ENCODE peak calls at places on chromosomes 2 and 18, in four cellular contexts. H is right lobe of liver, D is endothelial cell of umbilical vein, I is adrenal gland. N is an unnamed sample. For H3K36me3, the result is how much of the 10 kb centered on the place peaks cover.

GRCh38 chr2:104476563-104476988 is 377.3 kb upstream of the POU3F3 start:
- DNase-seq in H (no peak), D (no peak), I (no peak), N (no peak)

GRCh38 chr2:103361712-103362111 is 599.9 kb downstream of the TMEM182 start:
- DNase-seq in D (no peak), H (no peak), I (no peak), N (no peak)

GRCh38 chr18:67515987-67516431 is 511 bp downstream of the DSEL start:
- DNase-seq in D (peak), H (peak), I (peak), N (peak)

GRCh38 chr2:76599732-76600368 is 889.1 kb upstream of the GCFC2 start:
- DNase-seq in I (peak), H (peak), D (peak), N (no peak)

GRCh38 chr2:240412211-240412830 is 23.1 kb upstream of the GPC1 start:
- DNase-seq in H (peak), I (no peak), D (no peak), N (peak)

GRCh38 chr2:95300391-95300938 is 3.3 kb downstream of the KCNIP3 start:
- DNase-seq in D (no peak), I (no peak), H (no peak), N (no peak)

GRCh38 chr2:72128059-72128842 is 19.4 kb downstream of the CYP26B1 start:
- DNase-seq in I (no peak), H (no peak), D (no peak), N (peak)

GRCh38 chr2:33392366-33392765 is 84.1 kb upstream of the RASGRP3 start:
- DNase-seq in H (no peak), D (no peak), I (no peak), N (no peak)

GRCh38 chr18:68454511-68455228 is 260.2 kb downstream of the TMX3 start:
- DNase-seq in H (no peak), I (no peak), D (no peak), N (no peak)

GRCh38 chr2:144516981-144517824 is 2.7 kb downstream of the ZEB2 start:
- DNase-seq in I (peak), H (peak), D (peak), N (peak)

GRCh38 chr18:69968073-69968472 is 20.4 kb upstream of the CD226 start:
- DNase-seq in I (no peak), H (no peak), D (no peak), N (no peak)

GRCh38 chr2:54767921-54768320 is 44.5 kb downstream of the EML6 start:
- DNase-seq in D (peak), H (no peak), I (no peak), N (no peak)

GRCh38 chr2:53535234-53535867 is 232.3 kb upstream of the CHAC2 start:
- DNase-seq in H (no peak), I (no peak), D (no peak), N (no peak)

DNA sequence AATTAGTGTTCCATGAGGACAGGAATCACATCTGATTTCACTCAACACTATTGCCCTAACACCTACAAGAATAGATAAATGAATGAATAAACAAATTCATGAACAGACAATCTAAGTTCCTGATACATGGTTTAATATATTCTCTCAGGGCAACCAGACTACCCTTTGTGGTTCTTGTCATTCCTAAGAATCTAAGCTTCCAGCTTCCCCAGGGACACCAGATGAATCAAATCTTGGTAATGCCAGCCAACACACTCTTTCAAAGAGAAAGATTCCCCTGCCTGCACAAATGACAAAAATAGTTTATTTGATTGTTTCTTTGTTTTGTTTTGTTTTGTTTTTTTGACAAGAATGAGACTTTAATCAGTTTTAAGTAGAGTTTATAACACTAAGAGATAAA is 237.5 kb upstream of the CHAC2 start:
- DNase-seq in H (no peak), I (no peak), D (no peak), N (no peak)
- H3K36me3 ChIP-seq in H (under half), I (under half), D (under half), N (under half)

GRCh38 chr2:217288472-217289063 is 428.7 kb upstream of the TNP1 start:
- DNase-seq in D (no peak), I (no peak), H (no peak), N (no peak)
- TF ChIP-seq POLR2A in D (no peak), I (no peak), H (no peak), N (no peak)

GRCh38 chr2:61450144-61450543 is 20.7 kb downstream of the USP34 start:
- DNase-seq in H (no peak), I (no peak), D (no peak), N (no peak)
- H3K36me3 ChIP-seq in H (under half), I (under half), D (under half), N (under half)

GRCh38 chr2:121649652-121650553 is 641 bp upstream of the CLASP1 start:
- DNase-seq in H (peak), D (peak), I (peak), N (peak)
- TF ChIP-seq POLR2A in H (no peak), D (peak), I (no peak), N (no peak)

DNA sequence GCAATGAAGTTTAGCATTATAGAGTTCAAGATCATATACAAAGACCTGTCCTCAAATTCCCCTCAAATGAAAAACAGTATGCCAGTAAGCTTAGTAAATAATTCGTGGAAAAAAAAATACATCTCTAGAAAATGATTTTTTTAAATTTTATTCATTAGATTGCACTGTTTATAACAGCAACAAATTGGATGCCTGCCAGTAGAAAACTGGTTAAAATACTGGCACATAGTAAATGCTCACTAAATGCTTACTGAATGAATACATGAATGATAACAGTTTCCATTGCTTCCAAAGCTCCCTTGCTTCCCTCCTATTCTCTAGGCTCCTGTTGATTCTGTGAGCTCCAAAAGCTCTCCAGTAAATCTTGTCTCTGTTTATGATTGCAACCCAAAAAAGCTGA is 25.5 kb upstream of the SEH1L start:
- DNase-seq in I (no peak), H (no peak), D (no peak), N (no peak)
- H3K36me3 ChIP-seq in I (under half), H (under half), D (under half), N (under half)

DNA sequence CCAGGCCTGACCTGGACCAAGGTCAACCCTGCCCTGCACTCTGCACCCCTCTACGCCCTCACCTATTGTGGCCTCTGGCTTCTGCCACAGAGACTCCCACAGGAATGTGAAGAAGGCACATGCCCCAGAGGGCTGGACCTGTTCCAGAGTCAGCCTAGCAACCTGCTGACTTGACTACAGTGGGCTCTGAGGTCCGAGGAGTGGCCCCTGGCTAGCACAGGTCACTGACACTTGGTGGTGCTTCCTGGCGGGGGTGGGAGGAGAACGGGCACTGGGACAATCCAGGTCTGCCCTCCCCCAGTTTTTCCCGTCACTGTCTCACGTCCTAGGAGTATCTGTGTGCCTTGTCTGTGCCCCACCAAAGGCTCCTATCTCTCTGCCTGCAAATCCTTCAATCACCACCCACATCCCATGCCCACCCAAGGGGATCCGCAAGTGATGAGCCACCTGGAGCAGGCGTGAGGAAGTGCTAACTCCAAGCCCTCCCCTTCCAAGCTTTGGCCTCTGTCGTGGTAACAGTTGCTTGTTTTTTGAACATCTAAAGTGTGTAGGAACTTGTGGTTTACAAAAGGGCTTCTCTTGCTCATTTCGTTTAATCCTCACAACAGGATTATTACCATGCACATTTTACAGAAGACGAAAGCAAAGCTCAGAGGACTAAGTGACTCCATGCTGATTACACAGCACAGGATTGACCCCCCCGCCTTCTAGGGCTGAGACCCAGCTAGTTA is 86.2 kb downstream of the MCFD2 start:
- DNase-seq in D (no peak), H (no peak), I (no peak), N (no peak)
- TF ChIP-seq POLR2A in D (no peak), H (no peak), I (no peak), N (no peak)

GRCh38 chr2:25720575-25720974 is 47.2 kb upstream of the DTNB start:
- DNase-seq in I (no peak), D (no peak), H (no peak), N (no peak)
- H3K36me3 ChIP-seq in I (under half), D (under half), H (under half), N (under half)

GRCh38 chr2:11746807-11747459 is 501 bp downstream of the LPIN1 start:
- DNase-seq in I (no peak), D (peak), H (peak), N (no peak)
- TF ChIP-seq POLR2A in I (no peak), D (no peak), H (peak), N (no peak)

N was measured in sigmoid colon.